ENCODE peak calls at places on chromosomes 16 and 17, in eight cellular contexts. W, I, T, B, H, F, V and Y are unnamed samples.

GRCh38 chr17:67400193-67400592 is 23.1 kb downstream of the PITPNC1 start:
- DNase-seq in B (no peak), I (no peak), W (no peak), T (no peak), V (no peak), H (no peak), F (no peak), Y (no peak)

GRCh38 chr17:30495586-30495985 is 18.4 kb downstream of the GOSR1 start:
- DNase-seq in B (no peak), I (no peak), V (no peak), T (no peak), H (no peak), F (no peak), W (no peak), Y (peak; percentile 6)

GRCh38 chr17:62062936-62063335 is 2.1 kb downstream of the MED13 start:
- DNase-seq in F (no peak), V (no peak), I (no peak), B (peak; percentile 42), T (no peak), W (no peak), H (no peak), Y (no peak)

GRCh38 chr17:49969134-49969759 is at the start of gene DLX4:
- DNase-seq in F (peak; percentile 65), H (peak; percentile 57), T (no peak), W (peak; percentile 71), V (no peak), B (no peak), I (no peak), Y (no peak)

GRCh38 chr16:67100569-67101300 is 9.0 kb upstream of the PHAF1 start:
- DNase-seq in F (peak; percentile 54), I (no peak), T (peak; percentile 42), H (no peak), W (peak; percentile 44), V (peak; percentile 27), B (peak; percentile 44), Y (peak; percentile 30)

GRCh38 chr17:14245002-14245401 is 8.3 kb upstream of the CDRT15 start:
- DNase-seq in V (no peak), T (no peak), H (peak; percentile 78), F (peak; percentile 51), B (no peak), I (peak; percentile 7), W (no peak), Y (no peak)

GRCh38 chr16:50622643-50623369 is 58.3 kb downstream of the SNX20 start:
- DNase-seq in W (no peak), F (no peak), V (no peak), T (no peak), I (no peak), H (no peak), B (no peak), Y (no peak)

GRCh38 chr16:54921229-54921824 is 9.3 kb upstream of the IRX5 start:
- DNase-seq in I (no peak), F (no peak), B (no peak), V (no peak), W (no peak), H (no peak), T (no peak), Y (no peak)

GRCh38 chr17:60535382-60536279 is 9.6 kb upstream of the APPBP2 start:
- DNase-seq in I (no peak), T (no peak), V (no peak), B (no peak), W (peak; percentile 61), H (no peak), F (no peak), Y (peak; percentile 42)

GRCh38 chr17:61399131-61400057 is at the start of gene TBX2:
- DNase-seq in I (no peak), H (peak; percentile 67), F (peak; percentile 78), W (peak; percentile 98), B (no peak), V (peak; percentile 72), T (peak; percentile 85), Y (peak; percentile 87)

GRCh38 chr16:8087597-8088279 is 502.6 kb downstream of the TMEM114 start:
- DNase-seq in F (no peak), H (no peak), I (no peak), B (no peak), W (no peak), V (no peak), T (no peak), Y (no peak)

GRCh38 chr16:4690946-4691665 is 2.3 kb upstream of the NUDT16L1 start:
- DNase-seq in B (no peak), T (no peak), I (no peak), V (no peak), H (no peak), W (peak; percentile 23), F (no peak), Y (peak; percentile 8)

GRCh38 chr16:48366165-48367093 is 18.8 kb downstream of the SIAH1 start:
- DNase-seq in W (peak; percentile 46), I (peak; percentile 80), H (peak; percentile 62), T (peak; percentile 60), V (peak; percentile 77), F (peak; percentile 76), B (peak; percentile 47), Y (peak; percentile 73)

GRCh38 chr17:5516060-5516792 is 29.9 kb downstream of the MIS12 start:
- DNase-seq in W (no peak), B (no peak), V (no peak), H (no peak), F (no peak), T (peak; percentile 87), I (peak; percentile 66), Y (peak; percentile 78)

DNA sequence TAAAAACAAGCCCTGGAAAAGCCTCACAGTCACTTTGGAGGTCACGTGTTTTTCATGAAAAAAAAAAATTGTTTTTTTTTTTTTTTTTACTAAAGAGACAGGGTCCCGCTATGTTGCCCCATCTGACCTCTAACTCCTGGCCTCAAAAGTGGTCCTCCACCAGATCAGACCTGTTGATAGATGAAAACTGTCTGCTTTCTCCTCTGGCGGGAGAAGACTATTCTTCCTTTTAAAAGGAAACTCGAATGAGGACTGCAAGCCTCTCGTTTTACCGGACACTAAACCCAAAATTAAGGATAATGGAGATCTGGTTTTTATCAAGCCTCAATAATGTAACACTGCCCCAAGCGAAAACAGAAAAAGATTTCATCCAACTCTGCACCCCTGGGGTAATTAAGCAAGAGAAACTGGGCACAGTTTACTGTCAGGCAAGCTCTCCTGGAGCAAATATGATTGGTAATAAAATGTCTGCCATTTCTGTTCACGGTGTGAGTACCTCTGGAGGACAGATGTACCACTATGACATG is 25.8 kb downstream of the ZCCHC14 start:
- DNase-seq in W (no peak), T (no peak), F (no peak), V (no peak), B (no peak), H (no peak), I (no peak), Y (no peak)
- H3K4me1 ChIP-seq in W (peaks cover 34% of the 10 kb centered on the region), T (peaks cover 32% of the 10 kb centered on the region), F (peaks cover 5% of the 10 kb centered on the region), V (no peaks in the 10 kb centered on the region), B (peaks cover 12% of the 10 kb centered on the region), H (peaks cover 40% of the 10 kb centered on the region), I (peaks cover 23% of the 10 kb centered on the region), Y (peaks cover 54% of the 10 kb centered on the region)

GRCh38 chr16:68900009-68900408 is 56.7 kb downstream of the TANGO6 start:
- DNase-seq in T (no peak), H (no peak), I (no peak), V (no peak), F (no peak), B (no peak), W (no peak), Y (no peak)

GRCh38 chr16:68907297-68907999 is 64.1 kb downstream of the TANGO6 start:
- DNase-seq in F (peak; percentile 29), B (no peak), T (no peak), V (no peak), I (no peak), W (no peak), H (peak; percentile 39), Y (peak; percentile 19)

GRCh38 chr16:68898026-68898425 is 54.7 kb downstream of the TANGO6 start:
- DNase-seq in F (no peak), I (no peak), H (no peak), V (no peak), W (peak; percentile 39), B (no peak), T (no peak), Y (no peak)

GRCh38 chr16:68902376-68903345 is 59.3 kb downstream of the TANGO6 start:
- DNase-seq in V (peak; percentile 41), T (peak; percentile 80), H (peak; percentile 75), F (peak; percentile 93), I (peak; percentile 72), B (peak; percentile 10), W (peak; percentile 55), Y (peak; percentile 77)

DNA sequence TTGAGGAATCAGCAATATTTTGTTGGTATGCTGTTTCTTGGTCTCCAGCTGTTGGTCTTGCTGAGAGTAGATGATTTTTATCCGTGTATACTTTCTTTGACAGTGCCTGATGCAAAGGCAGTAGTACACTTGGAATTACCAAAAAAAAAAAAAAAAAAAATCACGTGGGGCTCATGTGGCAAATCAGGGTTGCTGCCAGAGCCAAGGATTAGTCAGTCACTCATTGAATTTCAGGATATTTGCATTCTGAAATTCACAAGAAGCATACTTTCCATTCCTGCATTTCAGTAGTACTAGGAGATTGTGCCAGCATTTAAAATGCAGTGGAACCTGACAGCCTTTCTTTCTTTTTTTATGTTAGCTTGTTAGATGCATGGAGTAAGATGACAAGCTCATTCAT is 58.6 kb downstream of the TANGO6 start:
- DNase-seq in W (no peak), F (peak; percentile 43), I (no peak), B (no peak), V (no peak), H (no peak), T (peak; percentile 42), Y (no peak)
- TF ChIP-seq EZH2phosphoT487 in W (no peak), F (no peak), I (no peak), B (no peak), V (no peak), H (no peak), T (no peak), Y (no peak)

GRCh38 chr17:74454197-74455024 is 12.0 kb upstream of the CD300A start:
- DNase-seq in B (peak; percentile 48), V (no peak), W (no peak), F (peak; percentile 92), T (no peak), H (peak; percentile 38), I (peak; percentile 66), Y (peak; percentile 97)
- TF ChIP-seq CTCF in B (peak; percentile 29), V (no peak), W (no peak), F (no peak), T (no peak), H (no peak), I (no peak), Y (peak; percentile 4)

GRCh38 chr17:352421-353212 is at the start of gene RPH3AL:
- DNase-seq in T (peak; percentile 83), H (peak; percentile 67), I (peak; percentile 36), V (no peak), F (peak; percentile 51), W (no peak), B (no peak), Y (peak; percentile 87)

GRCh38 chr17:349666-350065 is 2.9 kb downstream of the RPH3AL start:
- DNase-seq in B (no peak), W (no peak), F (no peak), V (no peak), I (no peak), T (no peak), H (no peak), Y (no peak)

GRCh38 chr17:351875-352420 is 659 bp downstream of the RPH3AL start:
- DNase-seq in B (no peak), T (no peak), V (no peak), W (no peak), F (no peak), I (no peak), H (no peak), Y (no peak)

GRCh38 chr17:351436-351713 is 1.2 kb downstream of the RPH3AL start:
- DNase-seq in V (no peak), T (no peak), B (no peak), H (no peak), F (no peak), I (no peak), W (no peak), Y (no peak)

GRCh38 chr17:350706-351435 is 1.7 kb downstream of the RPH3AL start:
- DNase-seq in F (peak; percentile 38), T (peak; percentile 77), V (no peak), W (peak; percentile 71), H (no peak), B (no peak), I (no peak), Y (peak; percentile 69)
- H3K4me1 ChIP-seq in F (no peaks in the 10 kb centered on the region), T (peaks cover 47% of the 10 kb centered on the region), V (no peaks in the 10 kb centered on the region), W (no peaks in the 10 kb centered on the region), H (peaks cover 34% of the 10 kb centered on the region), B (no peaks in the 10 kb centered on the region), I (peaks cover 41% of the 10 kb centered on the region), Y (peaks cover 54% of the 10 kb centered on the region)